ENCODE peak calls at places on chromosomes 6 and 20, in seven cellular contexts. V is IMR-90, F is neuronal stem cell, I is trophoblast cell, K is mesenchymal stem cell, X is mesendoderm, M is H1. T is an unnamed sample.

GRCh38 chr6:108584323-108584722 is 23.6 kb downstream of the FOXO3 start:
- DNase-seq in X (no peak), M (no peak), I (no peak), K (no peak), V (no peak), F (no peak), T (no peak)

GRCh38 chr6:54222217-54222616 is 86.0 kb upstream of the TINAG start:
- DNase-seq in M (no peak), I (no peak), K (no peak), F (no peak), X (no peak), V (no peak), T (no peak)

GRCh38 chr6:100691972-100692371 is 189.2 kb downstream of the ASCC3 start:
- DNase-seq in X (no peak), K (no peak), M (no peak), V (peak), I (no peak), F (no peak), T (no peak)

GRCh38 chr20:44070139-44070900 is 116.7 kb downstream of the JPH2 start:
- DNase-seq in F (no peak), K (no peak), V (no peak), X (no peak), I (no peak), M (no peak), T (no peak)

GRCh38 chr20:49672109-49672681 is 41.5 kb downstream of the B4GALT5 start:
- DNase-seq in M (no peak), V (no peak), F (no peak), K (no peak), I (no peak), X (no peak), T (no peak)

GRCh38 chr6:130147151-130147550 is 75.6 kb downstream of the SAMD3 start:
- DNase-seq in K (no peak), X (no peak), M (no peak), F (no peak), I (no peak), V (no peak), T (no peak)

GRCh38 chr6:146595981-146596731 is 2.6 kb upstream of the ADGB start:
- DNase-seq in M (no peak), V (no peak), X (no peak), I (no peak), K (no peak), F (no peak), T (no peak)

GRCh38 chr6:169189686-169190085 is 64.0 kb downstream of the THBS2 start:
- DNase-seq in X (no peak), I (no peak), V (peak), M (no peak), K (no peak), F (no peak), T (no peak)

GRCh38 chr20:5168582-5169396 is 42.0 kb downstream of the CDS2 start:
- DNase-seq in M (no peak), I (no peak), X (peak), V (peak), K (peak), F (no peak), T (peak)

GRCh38 chr6:118768904-118769325 is 117.5 kb upstream of the CEP85L start:
- DNase-seq in M (no peak), F (no peak), K (no peak), V (no peak), I (no peak), X (no peak), T (no peak)

GRCh38 chr20:45943613-45944012 is 9.1 kb downstream of the PCIF1 start:
- DNase-seq in X (no peak), K (no peak), I (no peak), M (no peak), V (no peak), F (no peak), T (no peak)

GRCh38 chr6:21325201-21325856 is 268.2 kb upstream of the SOX4 start:
- DNase-seq in K (no peak), M (no peak), F (no peak), X (no peak), V (no peak), I (no peak), T (no peak)

GRCh38 chr20:5621305-5621704 is 128.9 kb upstream of the SHLD1 start:
- DNase-seq in M (no peak), K (no peak), X (no peak), F (no peak), V (no peak), I (no peak), T (no peak)

GRCh38 chr6:1798303-1798964 is 188.7 kb downstream of the FOXC1 start:
- DNase-seq in K (peak), V (peak), M (no peak), F (no peak), X (no peak), I (peak), T (no peak)

GRCh38 chr6:145155411-145155810 is 579.9 kb downstream of the EPM2A start:
- DNase-seq in V (peak), K (no peak), I (no peak), X (peak), M (no peak), F (no peak), T (no peak)

GRCh38 chr20:4021905-4022304 is 6.5 kb upstream of the RNF24 start:
- DNase-seq in F (no peak), K (no peak), I (no peak), M (no peak), V (peak), X (peak), T (no peak)

GRCh38 chr20:42544926-42545325 is 644.8 kb downstream of the PTPRT start:
- DNase-seq in K (no peak), X (no peak), M (no peak), V (no peak), F (no peak), I (no peak), T (no peak)

GRCh38 chr6:53103993-53104675 is 38.9 kb downstream of the FBXO9 start:
- DNase-seq in X (peak), V (no peak), F (no peak), I (no peak), M (no peak), K (peak), T (no peak)

GRCh38 chr6:138546733-138547185 is 47.5 kb upstream of the NHSL1 start:
- DNase-seq in V (peak), K (peak), M (no peak), I (no peak), F (no peak), X (peak), T (no peak)

GRCh38 chr20:51189814-51190782 is 167.2 kb upstream of the KCNG1 start:
- DNase-seq in K (no peak), M (no peak), F (no peak), I (no peak), V (no peak), X (no peak), T (peak)

GRCh38 chr6:12014027-12014872 is 2.1 kb downstream of the HIVEP1 start:
- DNase-seq in F (no peak), I (peak), M (no peak), K (peak), X (no peak), V (peak), T (no peak)

GRCh38 chr6:18343741-18344140 is 43.4 kb upstream of the RNF144B start:
- DNase-seq in M (no peak), I (no peak), V (peak), F (no peak), X (no peak), K (peak), T (no peak)

GRCh38 chr6:98787401-98787800 is 47.0 kb upstream of the POU3F2 start:
- DNase-seq in V (no peak), X (peak), K (no peak), M (no peak), F (no peak), I (no peak), T (no peak)

GRCh38 chr6:44650947-44651346 is 263.4 kb downstream of the CDC5L start:
- DNase-seq in M (no peak), K (peak), I (peak), X (peak), V (peak), F (no peak), T (no peak)

GRCh38 chr6:168999392-168999791 is 254.3 kb downstream of the THBS2 start:
- DNase-seq in M (no peak), K (no peak), V (no peak), X (no peak), F (no peak), I (no peak), T (no peak)

GRCh38 chr6:11609324-11610071 is 71.9 kb downstream of the TMEM170B start:
- DNase-seq in M (peak), X (peak), F (no peak), V (peak), I (peak), K (peak), T (no peak)

GRCh38 chr20:11316244-11316643 is 601.4 kb upstream of the BTBD3 start:
- DNase-seq in V (no peak), F (no peak), K (no peak), M (no peak), I (no peak), X (no peak), T (no peak)

GRCh38 chr6:166307981-166308768 is at the start of gene PRR18:
- DNase-seq in M (no peak), F (peak), K (peak), I (no peak), V (no peak), X (peak), T (peak)

GRCh38 chr6:9136141-9136865 is 701.0 kb upstream of the SLC35B3 start:
- DNase-seq in X (no peak), M (no peak), I (no peak), K (peak), V (peak), F (no peak), T (no peak)

GRCh38 chr6:70520575-70520974 is 46.2 kb upstream of the SDHAF4 start:
- DNase-seq in K (peak), X (peak), F (no peak), M (no peak), I (no peak), V (peak), T (no peak)

GRCh38 chr6:21240709-21241108 is 352.8 kb upstream of the SOX4 start:
- DNase-seq in I (no peak), F (no peak), M (no peak), V (peak), X (no peak), K (peak), T (no peak)

GRCh38 chr20:2379511-2380229 is 1.0 kb upstream of the TGM6 start:
- DNase-seq in I (no peak), F (no peak), V (no peak), X (peak), M (no peak), K (no peak), T (no peak)

GRCh38 chr6:86215323-86215722 is 572.6 kb upstream of the SYNCRIP start:
- DNase-seq in V (no peak), F (no peak), X (no peak), K (no peak), I (no peak), M (no peak), T (no peak)
- H2BK5ac ChIP-seq in V (no peak), F (no peak), X (no peak), K (no peak), I (no peak), M (no peak), T (no peak)

GRCh38 chr20:47782091-47782490 is 3.2 kb downstream of the SULF2 start:
- DNase-seq in V (no peak), K (no peak), M (no peak), X (no peak), F (no peak), I (no peak), T (no peak)
- H2BK5ac ChIP-seq in V (no peak), K (no peak), M (no peak), X (no peak), F (no peak), I (no peak), T (no peak)

DNA sequence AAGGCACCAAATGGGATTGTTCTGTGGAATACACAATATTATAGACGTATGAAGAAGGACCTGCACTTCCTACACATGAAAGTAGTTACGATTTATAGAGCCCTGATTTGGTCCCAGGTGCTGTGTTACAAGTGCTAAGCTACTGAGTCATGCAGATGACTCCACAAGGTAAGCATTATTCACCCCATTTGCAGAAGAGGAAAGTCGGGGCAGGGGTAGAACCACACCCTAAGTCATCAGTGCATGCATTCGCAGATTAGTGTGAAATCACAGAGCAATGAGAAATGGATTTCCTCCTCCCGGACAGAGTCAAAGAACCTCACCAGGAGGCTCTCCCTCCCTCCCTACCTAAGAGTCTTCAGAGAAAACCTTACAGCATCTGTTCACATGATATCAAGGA is 279.5 kb downstream of the LRFN2 start:
- DNase-seq in K (no peak), M (no peak), F (no peak), I (no peak), X (no peak), V (no peak), T (no peak)
- H2BK5ac ChIP-seq in K (no peak), M (no peak), F (no peak), I (no peak), X (no peak), V (no peak), T (no peak)

GRCh38 chr6:65289491-65289890 is 417.5 kb downstream of the EYS start:
- DNase-seq in F (no peak), V (peak), K (peak), I (no peak), X (peak), M (no peak), T (no peak)

GRCh38 chr6:65280060-65280459 is 427.0 kb downstream of the EYS start:
- DNase-seq in F (no peak), V (no peak), M (no peak), X (peak), K (no peak), I (no peak), T (no peak)

DNA sequence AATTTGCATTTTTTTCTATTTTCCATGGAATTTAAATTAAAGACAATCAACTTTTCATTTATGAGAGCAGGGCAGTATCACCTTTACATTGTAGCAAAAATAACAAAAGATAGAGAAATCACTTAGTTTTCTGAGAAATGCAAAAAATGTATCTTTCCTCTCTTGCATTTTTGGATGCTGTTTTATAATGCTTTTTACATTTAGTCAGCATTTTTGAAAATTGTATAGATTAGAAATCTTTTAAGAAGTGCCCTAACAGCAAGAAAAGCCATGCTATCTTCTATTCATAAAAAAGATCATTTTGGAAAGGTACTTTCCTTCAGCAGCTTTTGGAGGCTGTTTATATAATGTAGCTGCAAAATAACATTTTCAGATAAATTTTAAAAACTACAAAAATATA is 421.8 kb downstream of the EYS start:
- DNase-seq in K (no peak), X (no peak), F (no peak), M (no peak), V (no peak), I (no peak), T (no peak)
- H2BK5ac ChIP-seq in K (no peak), X (no peak), F (no peak), M (no peak), V (no peak), I (no peak), T (no peak)

DNA sequence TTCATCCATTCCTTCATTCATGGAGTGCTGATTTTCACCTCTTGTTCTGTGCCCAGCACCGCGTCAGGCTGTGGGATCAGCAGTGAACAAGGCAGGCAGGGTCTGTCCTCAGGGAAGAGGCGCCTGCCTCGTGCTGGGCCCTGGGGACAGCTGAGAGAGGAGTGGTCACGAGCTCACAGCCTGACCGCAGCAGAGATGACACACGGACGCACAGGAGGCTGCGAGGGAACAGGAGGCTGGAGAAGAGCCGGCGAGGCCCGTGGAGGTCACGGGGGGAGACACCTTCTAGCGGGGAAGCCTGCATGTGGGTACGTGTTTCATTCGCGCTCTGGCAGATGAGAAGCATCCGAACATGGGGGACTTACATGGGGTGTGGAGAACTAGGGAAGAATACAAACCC is 27.5 kb downstream of the PXDC1 start:
- DNase-seq in V (no peak), X (no peak), K (no peak), M (no peak), I (no peak), F (no peak), T (no peak)
- H2BK5ac ChIP-seq in V (no peak), X (no peak), K (no peak), M (no peak), I (no peak), F (no peak), T (no peak)

GRCh38 chr6:131917763-131918649 is 33.2 kb downstream of the CCN2 start:
- DNase-seq in M (no peak), K (no peak), V (no peak), F (no peak), X (peak), I (no peak), T (no peak)

GRCh38 chr6:131914967-131915751 is 36.0 kb downstream of the CCN2 start:
- DNase-seq in F (peak), M (no peak), V (peak), I (peak), X (peak), K (peak), T (peak)

GRCh38 chr6:131918650-131919355 is 32.4 kb downstream of the CCN2 start:
- DNase-seq in F (no peak), K (no peak), M (no peak), X (no peak), V (no peak), I (no peak), T (peak)

GRCh38 chr6:131916847-131917246 is 34.3 kb downstream of the CCN2 start:
- DNase-seq in V (no peak), I (no peak), K (no peak), F (no peak), M (no peak), X (no peak), T (no peak)

DNA sequence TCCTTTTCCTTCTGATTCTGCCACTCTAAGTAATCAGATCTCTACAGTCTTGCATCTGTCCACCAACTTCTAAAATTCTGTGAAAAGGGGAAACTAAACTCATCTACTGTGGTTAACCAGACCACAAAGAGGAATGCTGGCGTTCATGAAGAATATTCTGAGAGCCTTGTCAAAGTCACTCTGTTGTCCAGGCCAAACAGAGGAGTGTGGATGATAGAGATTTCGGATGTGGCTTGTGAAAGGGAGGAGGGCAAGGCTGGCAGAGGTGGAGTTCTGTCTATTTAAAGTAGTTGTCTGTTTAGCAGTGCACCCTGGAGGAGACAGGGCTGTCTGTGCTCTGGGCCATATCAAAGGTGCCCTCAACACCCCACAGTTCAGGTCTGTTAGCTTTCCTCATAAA is 33.9 kb downstream of the CCN2 start:
- DNase-seq in M (no peak), F (no peak), X (no peak), I (no peak), K (no peak), V (no peak), T (no peak)
- H2BK5ac ChIP-seq in M (no peak), F (no peak), X (no peak), I (no peak), K (no peak), V (no peak), T (no peak)

DNA sequence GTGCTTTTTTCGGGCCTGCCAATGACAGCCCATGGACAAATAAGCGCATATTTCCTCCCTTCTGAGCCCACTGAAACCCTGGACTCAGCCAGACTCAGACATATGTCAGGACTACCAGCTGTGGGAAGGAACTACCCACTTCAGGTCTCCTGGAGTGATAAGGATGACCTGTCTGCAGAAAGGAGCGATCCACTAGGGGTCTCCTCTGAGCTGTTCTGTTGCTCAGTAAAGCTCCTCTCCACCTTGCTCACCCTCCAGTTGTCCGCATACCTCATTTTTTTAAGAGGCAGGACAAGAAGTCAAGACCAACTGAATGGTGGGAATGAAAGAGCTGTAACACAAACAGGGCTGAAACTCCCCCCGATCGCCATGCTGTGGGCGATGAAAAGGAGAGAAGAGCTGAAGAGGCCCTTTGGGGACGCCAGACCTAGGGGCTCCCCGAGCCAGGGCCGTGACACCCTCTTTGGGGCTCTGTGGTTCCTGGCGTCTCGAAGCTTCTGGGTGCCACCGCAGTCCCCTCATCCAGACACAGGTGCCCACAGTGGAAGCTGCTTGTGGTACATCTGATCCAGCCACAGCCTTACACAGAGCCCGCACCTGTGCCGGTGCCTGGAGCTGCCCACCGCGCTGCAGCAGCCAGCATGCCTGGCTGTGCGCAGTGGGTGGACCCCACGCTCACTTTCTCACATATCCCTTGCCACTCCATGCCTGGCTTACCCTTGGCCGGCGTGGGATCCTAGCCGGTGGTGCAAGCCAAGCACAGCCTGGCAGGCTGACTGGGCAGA is 68.8 kb downstream of the EYS start:
- DNase-seq in M (no peak), F (peak), K (no peak), V (no peak), I (peak), X (peak), T (peak)
- H2BK5ac ChIP-seq in M (no peak), F (no peak), K (no peak), V (no peak), I (no peak), X (no peak), T (no peak)

GRCh38 chr6:42225419-42225818 is 7.8 kb upstream of the MRPS10 start:
- DNase-seq in V (no peak), I (no peak), K (no peak), M (no peak), X (no peak), F (no peak), T (no peak)
- H2BK5ac ChIP-seq in V (peak), I (no peak), K (no peak), M (no peak), X (no peak), F (no peak), T (no peak)